ENCODE peak calls at places on chromosomes 11 and 22, in six cellular contexts. E is astrocyte of the hippocampus; I is HT1080; J is stimulated activated CD4-positive, alpha-beta T cell treated with anti-CD3 and anti-CD28 coated beads, Interleukin-12 subunit alpha, Interleukin-12 subunit beta, amount 100 ng/mL, for 4 hours; X is NCI-H446 treated with DMSO at 0.1 percent for 48 hours; M is Right ventricle myocardium superior. Y is an unnamed sample.

GRCh38 chr11:106914409-106914808 is 103.9 kb downstream of the GUCY1A2 start:
- DNase-seq in X (no peak), I (no peak), M (no peak), J (no peak), E (no peak), Y (no peak)

GRCh38 chr11:131246589-131247164 is 123.7 kb upstream of the NTM start:
- DNase-seq in M (peak), J (no peak), I (peak), X (no peak), E (peak), Y (peak)

GRCh38 chr11:70854891-70855556 is 397.4 kb downstream of the SHANK2 start:
- DNase-seq in X (no peak), J (no peak), E (no peak), M (no peak), I (no peak), Y (no peak)

GRCh38 chr11:79486239-79486984 is 45.6 kb upstream of the TENM4 start:
- DNase-seq in J (no peak), M (no peak), X (no peak), E (no peak), I (peak), Y (no peak)

GRCh38 chr22:23495614-23496444 is 84.3 kb downstream of the IGLL1 start:
- DNase-seq in E (no peak), X (no peak), M (no peak), I (no peak), J (no peak), Y (no peak)

GRCh38 chr11:129705341-129705740 is 110.3 kb upstream of the TMEM45B start:
- DNase-seq in I (no peak), M (no peak), X (no peak), J (no peak), E (no peak), Y (no peak)

GRCh38 chr11:115927823-115928329 is 423.7 kb upstream of the CADM1 start:
- DNase-seq in E (no peak), J (no peak), M (no peak), X (no peak), I (no peak), Y (no peak)

GRCh38 chr11:61814242-61814957 is 2.4 kb downstream of the FADS1 start:
- DNase-seq in J (no peak), I (peak), M (no peak), X (no peak), E (peak), Y (peak)

GRCh38 chr22:49230194-49230577 is 597.5 kb downstream of the BRD1 start:
- DNase-seq in X (no peak), J (no peak), M (no peak), E (peak), I (no peak), Y (no peak)

GRCh38 chr11:76668362-76669155 is 2.0 kb downstream of the LRRC32 start:
- DNase-seq in X (no peak), E (no peak), J (no peak), I (no peak), M (peak), Y (no peak)

GRCh38 chr11:120208777-120209176 is 2.1 kb upstream of the OAF start:
- DNase-seq in E (peak), I (peak), X (no peak), J (no peak), M (no peak), Y (no peak)

GRCh38 chr11:73551697-73552096 is 46.2 kb downstream of the FAM168A start:
- DNase-seq in M (no peak), E (no peak), I (no peak), J (no peak), X (no peak), Y (no peak)

GRCh38 chr11:118961591-118961990 is 5.5 kb downstream of the UPK2 start:
- DNase-seq in E (no peak), M (no peak), I (no peak), J (no peak), X (no peak), Y (no peak)

GRCh38 chr11:89405629-89406028 is 85.5 kb downstream of the NOX4 start:
- DNase-seq in E (no peak), I (peak), X (no peak), J (no peak), M (no peak), Y (no peak)

GRCh38 chr11:84890706-84891105 is 736.4 kb downstream of the DLG2 start:
- DNase-seq in E (peak), X (no peak), M (no peak), I (no peak), J (no peak), Y (no peak)

Y was measured in heart right ventricle.